ENCODE peak calls at places on chromosomes 12 and 14, in nine cellular contexts. J, C, P, V, U, O, G, K and T are unnamed samples.

GRCh38 chr12:2295941-2296461 is 243.2 kb downstream of the CACNA1C start:
- DNase-seq in O (peak), K (no peak), J (no peak), U (peak), C (peak), G (peak), V (no peak), P (peak), T (no peak)

GRCh38 chr12:82176761-82177490 is 181.3 kb downstream of the CCDC59 start:
- DNase-seq in C (peak), U (no peak), P (peak), O (peak), V (no peak), G (peak), J (no peak), K (no peak), T (no peak)

GRCh38 chr12:22682663-22683062 is 57.7 kb downstream of the ETNK1 start:
- DNase-seq in O (no peak), P (no peak), J (no peak), K (no peak), V (no peak), G (no peak), C (no peak), U (no peak), T (no peak)

GRCh38 chr12:103852498-103852992 is 11.5 kb upstream of the NT5DC3 start:
- DNase-seq in C (peak), V (no peak), O (no peak), K (no peak), P (peak), G (no peak), J (no peak), U (no peak), T (no peak)

GRCh38 chr14:61662437-61663311 is 32.6 kb upstream of the HIF1A start:
- DNase-seq in K (no peak), C (peak), J (peak), U (peak), O (peak), G (peak), P (peak), V (no peak), T (no peak)

GRCh38 chr12:6960291-6961277 is 9.4 kb downstream of the PTPN6 start:
- DNase-seq in J (no peak), V (peak), C (peak), G (peak), P (peak), O (peak), K (peak), U (no peak), T (no peak)

GRCh38 chr14:70804556-70805162 is 4.7 kb downstream of the MAP3K9 start:
- DNase-seq in G (no peak), V (no peak), O (no peak), K (no peak), J (no peak), P (no peak), U (no peak), C (peak), T (no peak)

GRCh38 chr12:107776171-107776570 is 1.7 kb downstream of the ASCL4 start:
- DNase-seq in G (no peak), V (no peak), U (no peak), C (no peak), K (no peak), J (no peak), P (no peak), O (no peak), T (no peak)

GRCh38 chr12:56836800-56837663 is 73.9 kb downstream of the HSD17B6 start:
- DNase-seq in G (peak), V (no peak), C (peak), U (peak), K (no peak), O (peak), P (peak), J (no peak), T (no peak)

GRCh38 chr14:26896447-26896846 is 298.6 kb upstream of the NOVA1 start:
- DNase-seq in P (no peak), O (no peak), J (no peak), U (peak), G (no peak), K (no peak), C (peak), V (no peak), T (no peak)

GRCh38 chr12:124278389-124279101 is 16.3 kb upstream of the RFLNA start:
- DNase-seq in C (no peak), V (no peak), O (no peak), K (no peak), J (no peak), G (no peak), U (no peak), P (no peak), T (no peak)

GRCh38 chr12:112971248-112971647 is 7.1 kb upstream of the OAS2 start:
- DNase-seq in P (no peak), O (no peak), C (no peak), J (no peak), G (peak), U (no peak), V (no peak), K (peak), T (no peak)

GRCh38 chr14:78075610-78076277 is 94.4 kb upstream of the NRXN3 start:
- DNase-seq in C (no peak), O (no peak), V (no peak), K (no peak), G (no peak), J (no peak), U (no peak), P (no peak), T (no peak)

GRCh38 chr12:12072064-12072760 is 1.5 kb downstream of the BCL2L14 start:
- DNase-seq in J (no peak), O (no peak), C (no peak), P (no peak), G (no peak), K (no peak), U (no peak), V (no peak), T (no peak)

GRCh38 chr14:73795974-73796373 is 55.7 kb upstream of the PTGR2 start:
- DNase-seq in V (no peak), C (no peak), U (peak), K (no peak), P (no peak), O (peak), G (peak), J (no peak), T (no peak)

GRCh38 chr14:89869606-89870005 is 84.9 kb downstream of the EFCAB11 start:
- DNase-seq in U (no peak), O (no peak), P (no peak), J (no peak), V (no peak), K (no peak), G (no peak), C (no peak), T (no peak)

GRCh38 chr14:49946320-49947141 is 53.6 kb downstream of the ARF6 start:
- DNase-seq in K (no peak), P (peak), G (peak), V (no peak), O (no peak), U (peak), C (peak), J (no peak), T (no peak)

GRCh38 chr12:66409195-66409871 is 107.0 kb downstream of the HELB start:
- DNase-seq in K (no peak), G (peak), J (peak), O (peak), V (no peak), P (peak), C (peak), U (no peak), T (no peak)